ENCODE peak calls at places on chromosomes 13 and 19, in four cellular contexts. J, N, G and M are unnamed samples.
A peak's percentile ranks its signal among the peaks of the same experiment; 100 is the strongest.

GRCh38 chr13:94056362-94056990 is 423.0 kb downstream of the DCT start:
- DNase-seq in G (no peak), J (no peak), N (no peak), M (peak; percentile 30)

GRCh38 chr13:45242070-45242469 is 41.2 kb upstream of the KCTD4 start:
- DNase-seq in N (no peak), G (no peak), J (peak; percentile 73), M (peak; percentile 73)

GRCh38 chr13:95624020-95624419 is 20.5 kb downstream of the DZIP1 start:
- DNase-seq in N (peak; percentile 16), J (peak; percentile 78), G (peak; percentile 25), M (peak; percentile 82)

GRCh38 chr19:13119654-13120053 is 1.6 kb downstream of the NACC1 start:
- DNase-seq in J (no peak), N (no peak), G (no peak), M (no peak)

GRCh38 chr19:34990578-34991192 is 9.4 kb upstream of the GRAMD1A start:
- DNase-seq in J (no peak), N (no peak), G (no peak), M (no peak)

GRCh38 chr19:46944918-46945628 is 74.6 kb upstream of the NPAS1 start:
- DNase-seq in G (no peak), J (peak; percentile 64), N (peak; percentile 50), M (peak; percentile 76)

GRCh38 chr13:98546402-98546801 is 30.5 kb downstream of the STK24 start:
- DNase-seq in N (no peak), G (no peak), J (no peak), M (no peak)

GRCh38 chr13:65597839-65598818 is 1632.0 kb downstream of the PCDH9 start:
- DNase-seq in J (peak; percentile 94), N (no peak), G (no peak), M (peak; percentile 93)

GRCh38 chr13:43185206-43185605 is 161.8 kb downstream of the DNAJC15 start:
- DNase-seq in J (no peak), G (no peak), N (no peak), M (no peak)

GRCh38 chr13:34933349-34933748 is 8.7 kb upstream of the NBEA start:
- DNase-seq in N (no peak), G (no peak), J (no peak), M (no peak)

DNA sequence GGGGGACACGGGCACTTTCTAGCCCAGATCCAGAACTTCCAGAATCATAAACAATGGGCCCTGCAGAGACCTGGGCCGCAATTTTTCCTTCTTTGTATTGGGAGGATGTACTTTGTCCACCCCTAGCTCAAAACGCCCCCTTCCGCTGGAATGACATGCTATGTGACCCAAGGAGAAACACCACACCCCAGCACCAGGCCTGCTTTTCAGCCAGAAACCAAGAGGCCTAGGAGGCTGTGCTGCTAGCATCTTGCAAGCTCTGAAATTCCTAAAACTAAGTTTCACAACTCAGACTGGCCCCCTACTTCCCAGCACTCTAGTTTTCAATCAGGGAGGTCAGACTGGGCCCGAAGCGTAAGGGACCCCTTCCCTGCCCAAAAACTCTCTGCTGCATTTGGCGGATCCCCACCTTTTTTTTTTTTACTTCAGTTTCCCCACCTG is 538 bp downstream of the LSM4 start:
- DNase-seq in J (peak; percentile 69), G (peak; percentile 66), N (no peak), M (peak; percentile 67)
- TF ChIP-seq CTCF in J (peak; percentile 26), G (peak; percentile 26), N (no peak), M (peak; percentile 35)

DNA sequence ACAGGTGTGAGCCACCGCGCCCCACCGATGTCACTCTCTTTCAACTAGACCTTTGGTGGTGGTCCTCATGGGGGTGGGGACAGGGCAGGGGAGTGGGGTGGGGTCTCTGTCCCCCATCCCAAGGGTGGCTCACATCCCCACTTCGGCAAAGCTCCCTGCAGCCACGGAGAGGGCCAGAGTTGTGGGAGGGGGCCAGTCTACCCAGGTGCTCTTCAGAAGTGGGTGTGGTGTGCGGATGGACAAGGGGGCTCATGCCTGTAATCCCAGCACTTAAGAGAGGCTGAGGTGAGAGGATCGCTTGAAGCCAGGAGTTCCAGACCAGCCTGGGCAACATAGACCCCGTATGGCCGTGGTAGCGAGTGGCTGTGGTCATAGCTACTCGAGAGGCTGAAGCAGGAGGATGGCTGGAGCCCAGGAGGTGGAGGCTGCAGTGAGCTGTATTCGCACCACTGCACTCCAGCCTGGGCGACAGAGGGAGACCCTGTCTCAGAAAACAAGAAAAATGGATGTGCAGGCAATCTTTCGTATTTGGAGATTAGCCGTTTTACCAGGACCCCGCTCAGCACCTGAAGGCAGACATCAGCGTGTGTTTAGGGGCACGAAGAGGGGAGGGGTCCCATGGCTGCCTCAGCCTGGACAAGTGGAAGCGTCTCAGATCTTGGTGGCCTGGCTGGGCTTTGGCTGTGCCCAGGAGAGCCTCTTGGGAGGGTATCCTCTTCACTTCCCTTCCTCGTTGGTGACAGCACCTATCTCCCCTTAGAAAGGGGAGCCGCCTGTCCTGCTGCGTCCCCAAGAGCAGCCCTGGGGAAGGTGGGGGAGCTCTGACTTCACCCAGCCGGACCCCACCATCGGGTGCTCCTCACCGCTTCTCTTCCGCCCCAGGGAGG is 863 bp downstream of the TGFBR3L start:
- DNase-seq in G (no peak), J (no peak), N (peak; percentile 12), M (no peak)
- H3K4me3 ChIP-seq in G (no peak overlapping the region), J (peak overlapping the region; percentile 40), N (no peak overlapping the region), M (no peak overlapping the region)

GRCh38 chr19:41597600-41598041 is 21.7 kb downstream of the CEACAM21 start:
- DNase-seq in J (peak; percentile 76), G (peak; percentile 99), N (peak; percentile 43), M (peak; percentile 80)

GRCh38 chr19:41591951-41592562 is 16.1 kb downstream of the CEACAM21 start:
- DNase-seq in J (no peak), G (no peak), N (no peak), M (no peak)

GRCh38 chr19:41599175-41599966 is 23.4 kb downstream of the CEACAM21 start:
- DNase-seq in G (no peak), J (no peak), N (no peak), M (no peak)

GRCh38 chr19:41595890-41596280 is 19.9 kb downstream of the CEACAM21 start:
- DNase-seq in N (no peak), G (no peak), J (no peak), M (no peak)

GRCh38 chr19:41595258-41595889 is 19.4 kb downstream of the CEACAM21 start:
- DNase-seq in G (peak; percentile 92), N (no peak), J (peak; percentile 87), M (peak; percentile 91)
- TF ChIP-seq CTCF in G (peak; percentile 89), N (peak; percentile 36), J (peak; percentile 69), M (peak; percentile 73)

DNA sequence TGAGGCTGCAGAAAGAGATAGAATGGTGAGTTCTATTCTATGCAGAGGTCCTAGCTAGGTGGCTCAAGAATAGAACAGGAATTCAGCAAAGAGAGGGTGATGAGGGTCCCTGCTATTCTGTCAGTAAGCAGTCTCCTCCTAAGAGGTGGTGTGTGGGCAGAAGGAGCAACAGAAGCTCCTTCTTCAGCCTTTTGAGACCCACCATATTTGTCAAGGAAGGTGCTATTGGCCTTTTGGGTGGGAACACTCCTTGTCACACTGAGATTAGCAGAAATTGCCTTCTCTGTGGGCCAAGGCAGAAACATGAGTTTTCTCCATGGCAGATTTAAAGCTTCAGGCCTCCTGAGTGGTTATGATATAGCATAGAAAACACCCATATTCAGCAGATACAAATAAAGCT is 39.4 kb upstream of the RAP2A start:
- DNase-seq in N (no peak), G (no peak), J (no peak), M (no peak)
- H3K4me3 ChIP-seq in N (no peak overlapping the region), G (no peak overlapping the region), J (no peak overlapping the region), M (no peak overlapping the region)

GRCh38 chr19:3653865-3654513 is 27.4 kb upstream of the CACTIN start:
- DNase-seq in G (no peak), J (no peak), N (no peak), M (no peak)
- TF ChIP-seq CTCF in G (peak; percentile 12), J (peak; percentile 16), N (no peak), M (peak; percentile 36)

DNA sequence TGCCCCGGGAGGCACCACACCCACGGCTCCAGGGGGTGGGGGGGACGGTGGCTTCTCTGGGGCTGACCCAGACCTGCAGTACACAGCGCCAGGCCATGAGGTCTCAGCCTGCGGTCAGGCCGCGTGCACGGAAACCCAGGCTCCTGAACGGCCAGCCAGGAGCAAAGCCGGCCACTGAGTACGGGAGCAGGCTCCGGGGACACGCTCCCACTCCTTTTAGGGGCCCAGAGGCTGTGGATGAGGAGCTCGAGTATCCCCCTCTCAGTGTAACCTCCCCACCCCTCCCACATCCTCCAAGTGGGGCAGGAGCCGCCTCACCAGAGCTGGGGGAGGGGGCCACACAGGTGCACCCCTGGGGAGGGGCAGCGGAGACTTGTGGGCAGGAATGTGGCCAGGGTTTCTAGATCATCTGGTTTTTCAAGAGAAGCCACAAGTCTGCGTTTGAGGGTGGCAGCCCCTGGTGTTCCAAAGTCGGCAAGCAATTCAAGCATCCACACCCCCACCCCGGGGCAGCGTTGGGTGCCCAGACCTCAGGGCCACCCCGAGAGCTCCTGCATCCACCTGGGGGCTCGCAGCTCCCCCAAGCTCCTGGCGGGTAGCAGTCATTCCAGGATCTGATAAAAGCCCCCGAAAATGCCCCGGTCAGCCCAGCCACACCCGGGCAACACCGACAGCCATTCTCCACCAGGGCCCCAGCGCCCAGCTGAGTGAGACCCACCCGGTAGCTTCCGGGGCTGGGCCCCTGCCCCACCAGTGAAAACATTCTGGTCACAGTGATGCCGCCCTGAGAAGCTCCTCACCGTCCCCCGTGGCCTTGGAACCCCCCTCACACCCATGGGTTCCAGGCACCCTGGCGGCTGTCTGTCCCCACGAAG is 6.1 kb downstream of the SBNO2 start:
- DNase-seq in G (no peak), J (no peak), N (no peak), M (no peak)
- H3K4me3 ChIP-seq in G (peak overlapping the region; percentile 17), J (peak overlapping the region; percentile 34), N (peak overlapping the region; percentile 34), M (no peak overlapping the region)

DNA sequence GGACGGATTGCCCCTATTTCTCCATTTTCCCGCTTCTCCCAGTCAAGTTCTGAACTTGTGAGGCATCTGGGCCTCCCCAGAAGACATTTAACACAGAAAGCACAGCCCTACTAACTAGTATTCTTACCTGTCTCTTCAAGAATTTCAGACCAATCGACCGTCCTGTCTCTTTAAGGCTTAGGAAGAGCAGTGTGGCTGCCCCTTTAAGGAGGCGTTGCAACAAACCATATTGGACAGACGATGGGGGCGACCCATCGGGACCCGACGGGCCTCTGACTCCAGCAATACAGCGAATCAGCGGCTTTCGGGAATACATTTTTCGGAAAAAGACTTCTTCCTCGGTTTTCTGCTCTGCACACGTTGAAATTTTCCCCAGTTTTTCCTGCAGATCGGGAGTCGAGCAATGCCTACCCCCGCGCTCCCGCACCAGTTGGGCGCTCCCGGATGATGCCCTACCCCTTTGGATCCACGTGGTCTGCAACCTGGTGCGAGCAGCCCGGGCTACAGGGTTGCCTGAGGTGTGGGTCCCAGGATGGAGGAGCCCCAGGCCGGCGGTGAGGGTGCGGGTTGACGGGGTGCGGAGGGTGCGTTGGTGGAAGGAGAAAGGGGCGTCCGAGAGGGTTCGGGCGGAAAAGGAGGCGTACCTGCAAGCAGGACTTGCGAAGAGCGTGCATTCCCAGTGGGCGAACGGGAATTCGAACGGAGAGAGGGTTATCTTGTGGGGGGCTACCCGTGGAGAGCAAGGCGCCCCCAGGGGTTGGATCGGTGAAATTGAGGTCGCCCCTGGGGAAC is at the start of gene POLR1G:
- DNase-seq in G (peak; percentile 98), N (peak; percentile 75), J (peak; percentile 82), M (peak; percentile 88)
- TF ChIP-seq CTCF in G (no peak), N (peak; percentile 57), J (no peak), M (no peak)

GRCh38 chr19:40442328-40443130 is 1.6 kb downstream of the SERTAD3 start:
- DNase-seq in J (no peak), N (no peak), G (no peak), M (no peak)

GRCh38 chr19:40443131-40443929 is 805 bp downstream of the SERTAD3 start:
- DNase-seq in J (peak; percentile 100), G (peak; percentile 100), N (peak; percentile 100), M (peak; percentile 100)

GRCh38 chr19:40444181-40445005 is at the start of gene SERTAD3:
- DNase-seq in J (peak; percentile 97), N (peak; percentile 98), G (peak; percentile 100), M (peak; percentile 96)

GRCh38 chr19:40443930-40444180 is 280 bp downstream of the SERTAD3 start:
- DNase-seq in N (no peak), G (peak; percentile 73), J (no peak), M (peak; percentile 43)

GRCh38 chr19:40441719-40442253 is 2.3 kb downstream of the SERTAD3 start:
- DNase-seq in G (no peak), J (no peak), N (no peak), M (peak; percentile 12)
- H3K4me3 ChIP-seq in G (no peak overlapping the region), J (peak overlapping the region; percentile 1), N (no peak overlapping the region), M (peak overlapping the region; percentile 57)